ENCODE peak calls at places on chromosomes 16 and 17, in eight cellular contexts. One of them, this sample, is unnamed.

GRCh38 chr17:36000730-36001108 is 634 bp downstream of the CCL15 start:
- DNase-seq in HT1080: no peak
- DNase-seq in AG09309: no peak
- DNase-seq in A172: no peak
- DNase-seq in right lobe of liver: no peak
- DNase-seq in KBM-7: no peak
- DNase-seq in left colon: peak; percentile 40
- DNase-seq in fibroblast of the aortic adventitia: no peak
- DNase-seq in this sample: no peak

GRCh38 chr16:81261049-81261648 is 22.7 kb downstream of the BCO1 start:
- DNase-seq in HT1080: peak; percentile 16
- DNase-seq in AG09309: no peak
- DNase-seq in A172: peak; percentile 11
- DNase-seq in right lobe of liver: no peak
- DNase-seq in KBM-7: peak; percentile 49
- DNase-seq in left colon: no peak
- DNase-seq in fibroblast of the aortic adventitia: peak; percentile 35
- DNase-seq in this sample: no peak

GRCh38 chr17:50201226-50201854 is at the start of gene COL1A1:
- DNase-seq in HT1080: no peak
- DNase-seq in AG09309: peak; percentile 85
- DNase-seq in A172: no peak
- DNase-seq in right lobe of liver: peak; percentile 24
- DNase-seq in KBM-7: no peak
- DNase-seq in left colon: peak; percentile 75
- DNase-seq in fibroblast of the aortic adventitia: peak; percentile 94
- DNase-seq in this sample: no peak

GRCh38 chr16:3819741-3820724 is 60.5 kb downstream of the CREBBP start:
- DNase-seq in HT1080: peak; percentile 76
- DNase-seq in AG09309: peak; percentile 73
- DNase-seq in A172: peak; percentile 85
- DNase-seq in right lobe of liver: no peak
- DNase-seq in KBM-7: no peak
- DNase-seq in left colon: no peak
- DNase-seq in fibroblast of the aortic adventitia: peak; percentile 99
- DNase-seq in this sample: no peak

GRCh38 chr16:3171855-3172593 is 16.0 kb upstream of the OR1F1 start:
- DNase-seq in HT1080: peak; percentile 96
- DNase-seq in AG09309: no peak
- DNase-seq in A172: peak; percentile 28
- DNase-seq in right lobe of liver: no peak
- DNase-seq in KBM-7: no peak
- DNase-seq in left colon: no peak
- DNase-seq in fibroblast of the aortic adventitia: no peak
- DNase-seq in this sample: peak; percentile 58

GRCh38 chr16:72072514-72073342 is 9.7 kb downstream of the HPR start:
- DNase-seq in HT1080: no peak
- DNase-seq in AG09309: no peak
- DNase-seq in A172: no peak
- DNase-seq in right lobe of liver: no peak
- DNase-seq in KBM-7: no peak
- DNase-seq in left colon: peak; percentile 29
- DNase-seq in fibroblast of the aortic adventitia: peak; percentile 90
- DNase-seq in this sample: no peak

GRCh38 chr16:66662445-66663194 is 33.9 kb downstream of the CMTM4 start:
- DNase-seq in HT1080: peak; percentile 29
- DNase-seq in AG09309: no peak
- DNase-seq in A172: peak; percentile 45
- DNase-seq in right lobe of liver: no peak
- DNase-seq in KBM-7: peak; percentile 27
- DNase-seq in left colon: no peak
- DNase-seq in fibroblast of the aortic adventitia: peak; percentile 59
- DNase-seq in this sample: no peak

GRCh38 chr17:2364132-2365116 is 27.1 kb downstream of the SGSM2 start:
- DNase-seq in HT1080: no peak
- DNase-seq in AG09309: no peak
- DNase-seq in A172: no peak
- DNase-seq in right lobe of liver: no peak
- DNase-seq in KBM-7: no peak
- DNase-seq in left colon: no peak
- DNase-seq in fibroblast of the aortic adventitia: peak; percentile 19
- DNase-seq in this sample: peak; percentile 55

GRCh38 chr16:87442581-87442966 is 50.2 kb downstream of the ZCCHC14 start:
- DNase-seq in HT1080: no peak
- DNase-seq in AG09309: no peak
- DNase-seq in A172: no peak
- DNase-seq in right lobe of liver: no peak
- DNase-seq in KBM-7: no peak
- DNase-seq in left colon: no peak
- DNase-seq in fibroblast of the aortic adventitia: peak; percentile 57
- DNase-seq in this sample: no peak

GRCh38 chr17:43135454-43135819 is 10.3 kb upstream of the BRCA1 start:
- DNase-seq in HT1080: no peak
- DNase-seq in AG09309: no peak
- DNase-seq in A172: no peak
- DNase-seq in right lobe of liver: no peak
- DNase-seq in KBM-7: no peak
- DNase-seq in left colon: no peak
- DNase-seq in fibroblast of the aortic adventitia: no peak
- DNase-seq in this sample: no peak

GRCh38 chr17:17414316-17414937 is 62.4 kb upstream of the MED9 start:
- DNase-seq in HT1080: peak; percentile 10
- DNase-seq in AG09309: no peak
- DNase-seq in A172: no peak
- DNase-seq in right lobe of liver: no peak
- DNase-seq in KBM-7: no peak
- DNase-seq in left colon: no peak
- DNase-seq in fibroblast of the aortic adventitia: peak; percentile 92
- DNase-seq in this sample: no peak

GRCh38 chr17:19303367-19303776 is 59.2 kb downstream of the B9D1 start:
- DNase-seq in HT1080: no peak
- DNase-seq in AG09309: no peak
- DNase-seq in A172: no peak
- DNase-seq in right lobe of liver: no peak
- DNase-seq in KBM-7: peak; percentile 48
- DNase-seq in left colon: no peak
- DNase-seq in fibroblast of the aortic adventitia: no peak
- DNase-seq in this sample: no peak

GRCh38 chr17:74780443-74781238 is 4.5 kb upstream of the NAT9 start:
- DNase-seq in HT1080: peak; percentile 66
- DNase-seq in AG09309: no peak
- DNase-seq in A172: peak; percentile 80
- DNase-seq in right lobe of liver: no peak
- DNase-seq in KBM-7: peak; percentile 72
- DNase-seq in left colon: no peak
- DNase-seq in fibroblast of the aortic adventitia: no peak
- DNase-seq in this sample: no peak

GRCh38 chr16:31052131-31052530 is 18.8 kb downstream of the STX4 start:
- DNase-seq in HT1080: peak; percentile 98
- DNase-seq in AG09309: peak; percentile 79
- DNase-seq in A172: peak; percentile 98
- DNase-seq in right lobe of liver: no peak
- DNase-seq in KBM-7: no peak
- DNase-seq in left colon: no peak
- DNase-seq in fibroblast of the aortic adventitia: peak; percentile 91
- DNase-seq in this sample: peak; percentile 80

GRCh38 chr17:8718001-8718563 is 26.6 kb downstream of the CCDC42 start:
- DNase-seq in HT1080: no peak
- DNase-seq in AG09309: no peak
- DNase-seq in A172: no peak
- DNase-seq in right lobe of liver: no peak
- DNase-seq in KBM-7: no peak
- DNase-seq in left colon: no peak
- DNase-seq in fibroblast of the aortic adventitia: no peak
- DNase-seq in this sample: peak; percentile 42

GRCh38 chr17:29709861-29710849 is 87.4 kb upstream of the CORO6 start:
- DNase-seq in HT1080: no peak
- DNase-seq in AG09309: no peak
- DNase-seq in A172: no peak
- DNase-seq in right lobe of liver: no peak
- DNase-seq in KBM-7: no peak
- DNase-seq in left colon: no peak
- DNase-seq in fibroblast of the aortic adventitia: peak; percentile 34
- DNase-seq in this sample: no peak

GRCh38 chr16:87384162-87384999 is 805 bp upstream of the FBXO31 start:
- DNase-seq in HT1080: no peak
- DNase-seq in AG09309: no peak
- DNase-seq in A172: no peak
- DNase-seq in right lobe of liver: peak; percentile 71
- DNase-seq in KBM-7: no peak
- DNase-seq in left colon: no peak
- DNase-seq in fibroblast of the aortic adventitia: no peak
- DNase-seq in this sample: no peak

GRCh38 chr16:19601083-19601976 is 45.8 kb downstream of the VPS35L start:
- DNase-seq in HT1080: peak; percentile 3
- DNase-seq in AG09309: no peak
- DNase-seq in A172: peak; percentile 45
- DNase-seq in right lobe of liver: no peak
- DNase-seq in KBM-7: peak; percentile 57
- DNase-seq in left colon: no peak
- DNase-seq in fibroblast of the aortic adventitia: peak; percentile 72
- DNase-seq in this sample: no peak

GRCh38 chr17:4739122-4740024 is at the start of the genes CXCL16 and ZMYND15:
- DNase-seq in HT1080: no peak
- DNase-seq in AG09309: no peak
- DNase-seq in A172: no peak
- DNase-seq in right lobe of liver: peak; percentile 79
- DNase-seq in KBM-7: no peak
- DNase-seq in left colon: peak; percentile 71
- DNase-seq in fibroblast of the aortic adventitia: peak; percentile 33
- DNase-seq in this sample: no peak

GRCh38 chr16:11994187-11995119 is 17.9 kb downstream of the SNX29 start:
- DNase-seq in HT1080: peak; percentile 70
- DNase-seq in AG09309: no peak
- DNase-seq in A172: peak; percentile 29
- DNase-seq in right lobe of liver: peak; percentile 39
- DNase-seq in KBM-7: peak; percentile 16
- DNase-seq in left colon: peak; percentile 41
- DNase-seq in fibroblast of the aortic adventitia: no peak
- DNase-seq in this sample: no peak

GRCh38 chr17:47702391-47702995 is 8.5 kb downstream of the TBKBP1 start:
- DNase-seq in HT1080: no peak
- DNase-seq in AG09309: no peak
- DNase-seq in A172: no peak
- DNase-seq in right lobe of liver: no peak
- DNase-seq in KBM-7: no peak
- DNase-seq in left colon: no peak
- DNase-seq in fibroblast of the aortic adventitia: no peak
- DNase-seq in this sample: no peak

GRCh38 chr17:80737106-80738019 is 192.7 kb downstream of the RPTOR start:
- DNase-seq in HT1080: no peak
- DNase-seq in AG09309: no peak
- DNase-seq in A172: no peak
- DNase-seq in right lobe of liver: no peak
- DNase-seq in KBM-7: peak; percentile 87
- DNase-seq in left colon: no peak
- DNase-seq in fibroblast of the aortic adventitia: no peak
- DNase-seq in this sample: no peak

GRCh38 chr17:31413871-31414589 is 22.6 kb downstream of the RAB11FIP4 start:
- DNase-seq in HT1080: peak; percentile 72
- DNase-seq in AG09309: peak; percentile 40
- DNase-seq in A172: peak; percentile 37
- DNase-seq in right lobe of liver: no peak
- DNase-seq in KBM-7: no peak
- DNase-seq in left colon: no peak
- DNase-seq in fibroblast of the aortic adventitia: peak; percentile 53
- DNase-seq in this sample: no peak

GRCh38 chr17:82019905-82020873 is 2.5 kb downstream of the CENPX start:
- DNase-seq in HT1080: no peak
- DNase-seq in AG09309: no peak
- DNase-seq in A172: no peak
- DNase-seq in right lobe of liver: peak; percentile 65
- DNase-seq in KBM-7: peak; percentile 68
- DNase-seq in left colon: peak; percentile 70
- DNase-seq in fibroblast of the aortic adventitia: peak; percentile 30
- DNase-seq in this sample: no peak

GRCh38 chr17:28957992-28958355 is 6.7 kb upstream of the PHF12 start:
- DNase-seq in HT1080: no peak
- DNase-seq in AG09309: no peak
- DNase-seq in A172: no peak
- DNase-seq in right lobe of liver: no peak
- DNase-seq in KBM-7: no peak
- DNase-seq in left colon: no peak
- DNase-seq in fibroblast of the aortic adventitia: no peak
- DNase-seq in this sample: no peak

GRCh38 chr16:705748-706188 is at the start of gene FBXL16:
- DNase-seq in HT1080: no peak
- DNase-seq in AG09309: no peak
- DNase-seq in A172: no peak
- DNase-seq in right lobe of liver: no peak
- DNase-seq in KBM-7: no peak
- DNase-seq in left colon: no peak
- DNase-seq in fibroblast of the aortic adventitia: no peak
- DNase-seq in this sample: no peak

GRCh38 chr17:15262291-15263205 is 2.6 kb downstream of the PMP22 start:
- DNase-seq in HT1080: peak; percentile 73
- DNase-seq in AG09309: peak; percentile 81
- DNase-seq in A172: peak; percentile 87
- DNase-seq in right lobe of liver: peak; percentile 75
- DNase-seq in KBM-7: no peak
- DNase-seq in left colon: peak; percentile 93
- DNase-seq in fibroblast of the aortic adventitia: peak; percentile 94
- DNase-seq in this sample: no peak

GRCh38 chr16:68823401-68823800 is 19.9 kb upstream of the TANGO6 start:
- DNase-seq in HT1080: peak; percentile 31
- DNase-seq in AG09309: peak; percentile 71
- DNase-seq in A172: peak; percentile 87
- DNase-seq in right lobe of liver: no peak
- DNase-seq in KBM-7: no peak
- DNase-seq in left colon: no peak
- DNase-seq in fibroblast of the aortic adventitia: peak; percentile 93
- DNase-seq in this sample: no peak

GRCh38 chr17:43366809-43367587 is 31.8 kb upstream of the ARL4D start:
- DNase-seq in HT1080: no peak
- DNase-seq in AG09309: no peak
- DNase-seq in A172: no peak
- DNase-seq in right lobe of liver: peak; percentile 24
- DNase-seq in KBM-7: no peak
- DNase-seq in left colon: no peak
- DNase-seq in fibroblast of the aortic adventitia: no peak
- DNase-seq in this sample: no peak

GRCh38 chr16:56222482-56222997 is 31.3 kb downstream of the GNAO1 start:
- DNase-seq in HT1080: no peak
- DNase-seq in AG09309: no peak
- DNase-seq in A172: no peak
- DNase-seq in right lobe of liver: no peak
- DNase-seq in KBM-7: no peak
- DNase-seq in left colon: no peak
- DNase-seq in fibroblast of the aortic adventitia: no peak
- DNase-seq in this sample: no peak

GRCh38 chr17:15744885-15745284 is 12.8 kb downstream of the TBC1D26 start:
- DNase-seq in HT1080: no peak
- DNase-seq in AG09309: no peak
- DNase-seq in A172: peak; percentile 8
- DNase-seq in right lobe of liver: no peak
- DNase-seq in KBM-7: no peak
- DNase-seq in left colon: no peak
- DNase-seq in fibroblast of the aortic adventitia: no peak
- DNase-seq in this sample: no peak

GRCh38 chr16:9447195-9447551 is 355.7 kb downstream of the HAPSTR1 start:
- DNase-seq in HT1080: no peak
- DNase-seq in AG09309: no peak
- DNase-seq in A172: no peak
- DNase-seq in right lobe of liver: no peak
- DNase-seq in KBM-7: no peak
- DNase-seq in left colon: no peak
- DNase-seq in fibroblast of the aortic adventitia: no peak
- DNase-seq in this sample: no peak